ENCODE peak calls at places on chromosomes 5 and 9, in eight cellular contexts. G is K562; M is heart left ventricle; I is heart right ventricle; X is A549; W is AG04450; Y is CD8-positive, alpha-beta T cell; B is endothelial cell of umbilical vein. H is an unnamed sample.

GRCh38 chr5:111512026-111512405 is 319 bp downstream of the STARD4 start:
- DNase-seq in G (no peak), M (peak; percentile 67), I (no peak), X (peak; percentile 34), W (no peak), Y (no peak), B (no peak), H (no peak)

GRCh38 chr5:172274951-172275753 is 8.4 kb downstream of the UBTD2 start:
- DNase-seq in G (no peak), M (no peak), I (no peak), X (no peak), W (no peak), Y (peak; percentile 15), B (no peak), H (no peak)

GRCh38 chr9:132077881-132078280 is 1.8 kb downstream of the MED27 start:
- DNase-seq in G (no peak), M (no peak), I (no peak), X (no peak), W (no peak), Y (no peak), B (no peak), H (no peak)

GRCh38 chr5:102421647-102422046 is 77.2 kb downstream of the SLCO6A1 start:
- DNase-seq in G (no peak), M (no peak), I (no peak), X (peak; percentile 15), W (no peak), Y (no peak), B (no peak), H (no peak)

GRCh38 chr5:123119334-123119986 is 30.4 kb downstream of the PRDM6 start:
- DNase-seq in G (peak; percentile 25), M (no peak), I (no peak), X (peak; percentile 75), W (no peak), Y (no peak), B (no peak), H (peak; percentile 14)

GRCh38 chr5:125891326-125891725 is 531.9 kb upstream of the GRAMD2B start:
- DNase-seq in G (no peak), M (no peak), I (no peak), X (no peak), W (no peak), Y (no peak), B (no peak), H (no peak)

GRCh38 chr5:175733017-175733416 is 75.1 kb downstream of the HRH2 start:
- DNase-seq in G (no peak), M (no peak), I (no peak), X (no peak), W (no peak), Y (no peak), B (no peak), H (no peak)

GRCh38 chr5:372556-372910 is 51.0 kb downstream of the AHRR start:
- DNase-seq in G (no peak), M (no peak), I (no peak), X (no peak), W (no peak), Y (no peak), B (no peak), H (peak; percentile 22)

GRCh38 chr5:145495741-145496140 is 339.4 kb downstream of the PRELID2 start:
- DNase-seq in G (no peak), M (no peak), I (no peak), X (peak; percentile 41), W (peak; percentile 61), Y (no peak), B (peak; percentile 91), H (no peak)

GRCh38 chr5:1103093-1103492 is 8.8 kb downstream of the SLC12A7 start:
- DNase-seq in G (no peak), M (no peak), I (no peak), X (no peak), W (no peak), Y (no peak), B (no peak), H (no peak)

GRCh38 chr9:130078547-130078946 is 24.8 kb downstream of the GPR107 start:
- DNase-seq in G (no peak), M (no peak), I (no peak), X (peak; percentile 13), W (no peak), Y (no peak), B (no peak), H (no peak)

GRCh38 chr5:33588654-33589372 is 148.0 kb downstream of the TARS1 start:
- DNase-seq in G (peak; percentile 65), M (peak; percentile 49), I (no peak), X (peak; percentile 56), W (no peak), Y (peak; percentile 6), B (peak; percentile 23), H (no peak)

GRCh38 chr5:81696418-81697397 is 54.2 kb downstream of the SSBP2 start:
- DNase-seq in G (no peak), M (no peak), I (no peak), X (no peak), W (no peak), Y (no peak), B (no peak), H (no peak)

GRCh38 chr9:130110596-130111021 is 56.9 kb downstream of the GPR107 start:
- DNase-seq in G (no peak), M (no peak), I (no peak), X (no peak), W (no peak), Y (no peak), B (peak; percentile 43), H (no peak)

GRCh38 chr9:114287001-114287762 is 35.7 kb upstream of the ORM1 start:
- DNase-seq in G (no peak), M (peak; percentile 49), I (no peak), X (no peak), W (no peak), Y (no peak), B (no peak), H (no peak)

GRCh38 chr5:90982576-90982975 is 400.5 kb downstream of the ARRDC3 start:
- DNase-seq in G (peak; percentile 67), M (no peak), I (no peak), X (peak; percentile 87), W (no peak), Y (no peak), B (no peak), H (no peak)

GRCh38 chr5:345404-346195 is 24.1 kb downstream of the AHRR start:
- DNase-seq in G (peak; percentile 5), M (no peak), I (no peak), X (no peak), W (no peak), Y (no peak), B (no peak), H (no peak)

GRCh38 chr5:1514027-1514818 is 9.5 kb downstream of the LPCAT1 start:
- DNase-seq in G (no peak), M (peak; percentile 51), I (peak; percentile 9), X (no peak), W (no peak), Y (no peak), B (no peak), H (peak; percentile 3)

GRCh38 chr5:104706570-104706969 is 1144.0 kb upstream of the NUDT12 start:
- DNase-seq in G (no peak), M (no peak), I (no peak), X (no peak), W (no peak), Y (no peak), B (no peak), H (no peak)

GRCh38 chr9:134234001-134234660 is 69.8 kb upstream of the RNU6ATAC start:
- DNase-seq in G (no peak), M (no peak), I (no peak), X (no peak), W (no peak), Y (no peak), B (no peak), H (no peak)

GRCh38 chr5:26003966-26004365 is 1034.4 kb downstream of the CDH9 start:
- DNase-seq in G (no peak), M (no peak), I (no peak), X (peak; percentile 26), W (no peak), Y (no peak), B (no peak), H (no peak)

GRCh38 chr5:147387109-147387508 is 122.8 kb downstream of the DPYSL3 start:
- DNase-seq in G (no peak), M (no peak), I (no peak), X (no peak), W (no peak), Y (no peak), B (no peak), H (no peak)

GRCh38 chr9:37950561-37950960 is 46.6 kb upstream of the SLC25A51 start:
- DNase-seq in G (no peak), M (peak; percentile 20), I (no peak), X (no peak), W (no peak), Y (no peak), B (no peak), H (no peak)
- TF ChIP-seq CTCF in G (peak; percentile 6), M (no peak), I (no peak), X (no peak), W (no peak), Y (no peak), B (no peak), H (no peak)

GRCh38 chr9:96187108-96187695 is 114.8 kb downstream of the HSD17B3 start:
- DNase-seq in G (no peak), M (no peak), I (no peak), X (no peak), W (no peak), Y (no peak), B (no peak), H (peak; percentile 82)

GRCh38 chr9:96186601-96187011 is 115.4 kb downstream of the HSD17B3 start:
- DNase-seq in G (no peak), M (no peak), I (no peak), X (no peak), W (no peak), Y (no peak), B (no peak), H (peak; percentile 72)

GRCh38 chr9:96193356-96193755 is 108.6 kb downstream of the HSD17B3 start:
- DNase-seq in G (no peak), M (no peak), I (no peak), X (no peak), W (no peak), Y (no peak), B (no peak), H (no peak)

GRCh38 chr9:96192710-96193109 is 109.3 kb downstream of the HSD17B3 start:
- DNase-seq in G (no peak), M (no peak), I (no peak), X (no peak), W (no peak), Y (no peak), B (no peak), H (no peak)

GRCh38 chr9:96189995-96190394 is 112.0 kb downstream of the HSD17B3 start:
- DNase-seq in G (no peak), M (no peak), I (no peak), X (no peak), W (no peak), Y (no peak), B (no peak), H (no peak)
- H3K9me3 ChIP-seq in G (no peaks in the 10 kb centered on the region), M (no peaks in the 10 kb centered on the region), I (peaks cover 14% of the 10 kb centered on the region), X (peaks cover 50% of the 10 kb centered on the region), W (peaks cover 9% of the 10 kb centered on the region), Y (no peaks in the 10 kb centered on the region), B (no peaks in the 10 kb centered on the region), H (peaks cover 17% of the 10 kb centered on the region)

GRCh38 chr5:99349842-99350241 is 421.0 kb upstream of the CHD1 start:
- DNase-seq in G (no peak), M (no peak), I (no peak), X (no peak), W (no peak), Y (no peak), B (no peak), H (no peak)
- H3K4me3 ChIP-seq in G (no peak overlapping the region), M (no peak overlapping the region), I (no peak overlapping the region), X (no peak overlapping the region), W (no peak overlapping the region), Y (no peak overlapping the region), B (no peak overlapping the region), H (no peak overlapping the region)

GRCh38 chr9:91422832-91423711 is 560 bp downstream of the NFIL3 start:
- DNase-seq in G (peak; percentile 54), M (peak; percentile 71), I (peak; percentile 54), X (peak; percentile 71), W (peak; percentile 48), Y (peak; percentile 21), B (peak; percentile 73), H (peak; percentile 75)
- TF ChIP-seq CTCF in G (peak; percentile 22), M (no peak), I (peak; percentile 26), X (peak; percentile 18), W (peak; percentile 39), Y (no peak), B (peak; percentile 38), H (no peak)

H was measured in mucosa of descending colon.